ENCODE peak calls at places on chromosomes 2 and 18, in five cellular contexts. W, G, Y, C and S are unnamed samples.

GRCh38 chr18:27276886-27277285 is 91.8 kb upstream of the CHST9 start:
- DNase-seq in W (no peak), G (no peak), Y (no peak), C (no peak), S (no peak)

GRCh38 chr2:88561646-88562388 is 65.4 kb downstream of the EIF2AK3 start:
- DNase-seq in W (no peak), G (no peak), Y (no peak), C (no peak), S (no peak)

GRCh38 chr2:60486067-60486466 is 67.4 kb downstream of the BCL11A start:
- DNase-seq in W (no peak), G (no peak), Y (no peak), C (no peak), S (no peak)

GRCh38 chr2:217573565-217573964 is 429.2 kb downstream of the TNS1 start:
- DNase-seq in W (peak), G (no peak), Y (peak), C (no peak), S (peak)

GRCh38 chr2:72153026-72153791 is 5.5 kb upstream of the CYP26B1 start:
- DNase-seq in W (no peak), G (peak), Y (no peak), C (no peak), S (no peak)

GRCh38 chr2:25131567-25132295 is 36.6 kb downstream of the POMC start:
- DNase-seq in W (no peak), G (no peak), Y (peak), C (no peak), S (peak)

GRCh38 chr2:191335875-191336464 is 90.8 kb downstream of the MYO1B start:
- DNase-seq in W (no peak), G (no peak), Y (no peak), C (no peak), S (no peak)

GRCh38 chr2:74572178-74572925 is 17.8 kb downstream of the DOK1 start:
- DNase-seq in W (no peak), G (no peak), Y (no peak), C (no peak), S (no peak)

GRCh38 chr2:143258126-143258892 is 129.1 kb downstream of the ARHGAP15 start:
- DNase-seq in W (no peak), G (no peak), Y (no peak), C (peak), S (no peak)

GRCh38 chr2:98519156-98519555 is 74.5 kb downstream of the INPP4A start:
- DNase-seq in W (no peak), G (no peak), Y (no peak), C (no peak), S (peak)

GRCh38 chr2:15241929-15242328 is 319.2 kb downstream of the NBAS start:
- DNase-seq in W (no peak), G (no peak), Y (no peak), C (no peak), S (no peak)

GRCh38 chr18:72013512-72013911 is 530.6 kb downstream of the CBLN2 start:
- DNase-seq in W (no peak), G (no peak), Y (no peak), C (no peak), S (no peak)

GRCh38 chr18:25518716-25519053 is 166.7 kb upstream of the ZNF521 start:
- DNase-seq in W (no peak), G (no peak), Y (no peak), C (peak), S (no peak)

GRCh38 chr2:160652236-160652635 is 158.6 kb upstream of the RBMS1 start:
- DNase-seq in W (no peak), G (no peak), Y (peak), C (peak), S (peak)

GRCh38 chr2:121492409-121492808 is 38.3 kb upstream of the RNU4ATAC start:
- DNase-seq in W (no peak), G (no peak), Y (no peak), C (no peak), S (no peak)

GRCh38 chr2:71781695-71782228 is 328.4 kb downstream of the DYSF start:
- DNase-seq in W (no peak), G (no peak), Y (no peak), C (no peak), S (no peak)

GRCh38 chr2:216221806-216222205 is 112.7 kb downstream of the XRCC5 start:
- DNase-seq in W (no peak), G (no peak), Y (peak), C (peak), S (peak)

GRCh38 chr2:182870227-182870626 is 3.8 kb upstream of the FRZB start:
- DNase-seq in W (peak), G (no peak), Y (no peak), C (peak), S (no peak)
- TF ChIP-seq CTCF in W (no peak), G (no peak), Y (peak), C (peak), S (peak)

DNA sequence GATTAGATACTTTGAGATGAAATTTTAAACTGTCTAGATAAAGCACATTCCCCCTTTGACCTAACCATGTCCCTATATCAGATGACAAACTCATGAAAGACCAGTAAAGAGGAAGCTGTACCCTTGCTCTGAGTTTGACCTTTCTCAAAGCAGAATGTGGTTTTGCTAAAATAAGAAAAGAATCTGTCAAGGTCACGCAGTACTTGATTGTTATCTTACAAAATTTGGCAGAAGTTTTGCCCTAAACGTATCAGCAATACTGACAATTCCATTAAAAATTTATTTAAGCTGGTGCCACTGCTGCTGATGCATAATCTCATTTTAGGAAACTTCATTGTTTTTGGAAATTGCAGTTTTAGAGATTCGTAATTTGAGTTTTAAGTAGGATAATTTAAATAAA is 31.2 kb upstream of the GALM start:
- DNase-seq in W (no peak), G (no peak), Y (no peak), C (peak), S (no peak)
- H3K4me3 ChIP-seq in W (no peak), G (no peak), Y (no peak), C (peak), S (no peak)

DNA sequence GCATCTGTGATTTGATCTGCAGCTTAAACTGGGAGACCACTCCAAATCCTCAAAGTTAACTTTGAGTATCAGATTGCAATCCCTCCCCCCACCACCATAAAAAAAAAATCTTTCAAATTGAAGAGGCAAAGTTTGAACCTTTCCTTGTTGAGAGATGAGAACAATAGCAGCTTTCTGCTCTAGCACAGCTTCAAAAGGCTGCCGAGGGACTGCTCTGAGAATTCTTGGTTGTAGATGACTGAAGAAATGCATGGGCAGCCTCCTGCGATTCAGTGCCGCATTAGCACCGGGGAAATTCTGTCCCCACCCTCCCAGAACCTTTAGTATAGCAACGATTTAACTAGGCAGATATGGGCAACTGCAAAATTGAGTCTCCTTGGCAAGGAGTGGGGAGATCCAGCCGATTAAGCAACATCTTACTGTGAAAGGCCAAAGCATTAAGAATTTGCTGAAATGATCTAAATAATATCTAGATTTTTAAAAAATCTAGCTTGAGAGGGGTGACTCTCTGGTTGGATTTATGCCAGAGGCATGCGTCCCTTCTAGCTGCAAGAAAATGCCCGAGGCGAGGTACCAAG is 3.9 kb upstream of the SP5 start:
- DNase-seq in W (no peak), G (no peak), Y (no peak), C (no peak), S (no peak)
- TF ChIP-seq CTCF in W (no peak), G (no peak), Y (no peak), C (no peak), S (no peak)

GRCh38 chr2:167133614-167134013 is 245.3 kb downstream of the XIRP2 start:
- DNase-seq in W (no peak), G (no peak), Y (no peak), C (no peak), S (no peak)

GRCh38 chr2:167134381-167135072 is 246.2 kb downstream of the XIRP2 start:
- DNase-seq in W (peak), G (no peak), Y (peak), C (no peak), S (peak)

GRCh38 chr2:167140330-167140729 is 252.1 kb downstream of the XIRP2 start:
- DNase-seq in W (no peak), G (no peak), Y (no peak), C (no peak), S (no peak)

GRCh38 chr2:167135691-167136090 is 247.4 kb downstream of the XIRP2 start:
- DNase-seq in W (no peak), G (no peak), Y (peak), C (no peak), S (peak)

DNA sequence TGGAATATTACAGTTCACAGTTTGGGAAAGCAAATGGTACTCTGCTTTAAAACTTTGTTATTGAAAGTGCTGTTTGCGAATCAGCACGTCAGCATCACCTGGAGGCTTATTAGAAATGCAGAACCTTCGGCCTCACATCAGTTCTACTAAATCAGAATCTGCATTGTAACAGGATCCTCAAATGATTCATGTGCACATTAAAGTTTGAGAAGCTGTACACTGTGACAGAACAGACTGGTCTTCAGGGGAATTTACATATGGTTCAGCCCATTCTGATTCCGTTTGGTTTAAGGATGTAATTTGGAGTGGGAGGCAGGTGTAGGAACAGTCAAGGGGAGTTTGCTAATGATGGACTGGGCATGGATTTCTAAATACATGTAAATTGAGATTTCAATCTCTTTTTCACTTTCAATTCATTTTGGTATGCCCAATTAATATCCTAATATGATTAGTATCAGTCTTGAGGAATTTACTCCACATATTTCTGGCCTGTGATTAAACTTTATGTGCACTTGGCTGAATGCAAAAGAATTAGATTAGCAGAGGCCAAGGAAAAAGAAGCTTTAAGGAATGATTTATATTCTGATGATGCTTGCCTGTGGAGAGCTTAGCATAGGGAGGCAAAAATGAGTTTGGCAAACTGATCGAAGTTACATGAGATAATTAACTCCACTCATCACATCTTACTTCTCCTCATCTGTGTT is 248.7 kb downstream of the XIRP2 start:
- DNase-seq in W (no peak), G (no peak), Y (no peak), C (no peak), S (no peak)
- H3K4me3 ChIP-seq in W (no peak), G (no peak), Y (no peak), C (no peak), S (no peak)

DNA sequence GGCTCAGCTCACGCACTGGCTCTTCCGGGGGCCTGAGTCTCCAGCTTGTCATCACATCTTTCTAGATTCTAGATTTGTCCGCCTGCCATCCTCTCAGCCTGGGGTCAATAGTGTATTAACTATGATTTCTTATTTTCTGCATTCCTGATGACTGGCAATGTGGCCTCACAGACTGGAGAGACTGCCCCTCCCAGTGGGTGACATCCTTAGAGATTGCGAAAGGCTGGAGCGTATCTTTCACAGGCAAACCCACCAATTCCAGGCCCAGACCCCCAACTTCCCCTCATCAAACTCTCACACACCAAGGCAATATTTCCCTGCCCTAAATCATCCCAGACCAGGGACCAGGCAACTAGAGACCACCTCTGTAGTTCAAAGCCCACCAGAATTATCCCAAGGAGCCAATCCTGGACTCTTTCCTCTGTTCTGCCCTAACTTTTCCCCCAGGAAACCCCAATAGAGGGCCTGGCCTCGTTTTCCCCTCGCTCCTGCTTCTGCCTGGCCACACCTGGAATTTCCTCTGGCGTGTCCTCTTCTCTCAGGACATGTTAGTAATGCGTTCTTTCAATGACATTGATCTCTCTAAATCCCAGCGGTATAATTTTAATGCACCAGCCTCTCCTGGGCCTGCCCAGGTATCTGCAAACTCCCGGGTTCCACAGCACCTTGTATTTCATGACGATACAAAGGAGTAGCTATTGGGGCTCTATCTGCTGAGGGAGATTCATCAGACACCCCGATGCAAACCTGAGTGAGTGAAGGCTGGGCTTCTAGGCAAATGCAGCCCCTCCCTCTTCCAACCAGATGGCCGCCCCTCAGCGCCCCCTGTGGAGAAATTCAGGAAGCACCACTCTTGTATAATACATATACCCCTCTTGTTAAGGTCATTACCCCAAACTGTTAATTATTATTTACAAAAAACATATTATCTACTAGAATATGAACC is 2.4 kb upstream of the KCNF1 start:
- DNase-seq in W (peak), G (no peak), Y (no peak), C (peak), S (no peak)
- TF ChIP-seq CTCF in W (peak), G (peak), Y (peak), C (peak), S (peak)

DNA sequence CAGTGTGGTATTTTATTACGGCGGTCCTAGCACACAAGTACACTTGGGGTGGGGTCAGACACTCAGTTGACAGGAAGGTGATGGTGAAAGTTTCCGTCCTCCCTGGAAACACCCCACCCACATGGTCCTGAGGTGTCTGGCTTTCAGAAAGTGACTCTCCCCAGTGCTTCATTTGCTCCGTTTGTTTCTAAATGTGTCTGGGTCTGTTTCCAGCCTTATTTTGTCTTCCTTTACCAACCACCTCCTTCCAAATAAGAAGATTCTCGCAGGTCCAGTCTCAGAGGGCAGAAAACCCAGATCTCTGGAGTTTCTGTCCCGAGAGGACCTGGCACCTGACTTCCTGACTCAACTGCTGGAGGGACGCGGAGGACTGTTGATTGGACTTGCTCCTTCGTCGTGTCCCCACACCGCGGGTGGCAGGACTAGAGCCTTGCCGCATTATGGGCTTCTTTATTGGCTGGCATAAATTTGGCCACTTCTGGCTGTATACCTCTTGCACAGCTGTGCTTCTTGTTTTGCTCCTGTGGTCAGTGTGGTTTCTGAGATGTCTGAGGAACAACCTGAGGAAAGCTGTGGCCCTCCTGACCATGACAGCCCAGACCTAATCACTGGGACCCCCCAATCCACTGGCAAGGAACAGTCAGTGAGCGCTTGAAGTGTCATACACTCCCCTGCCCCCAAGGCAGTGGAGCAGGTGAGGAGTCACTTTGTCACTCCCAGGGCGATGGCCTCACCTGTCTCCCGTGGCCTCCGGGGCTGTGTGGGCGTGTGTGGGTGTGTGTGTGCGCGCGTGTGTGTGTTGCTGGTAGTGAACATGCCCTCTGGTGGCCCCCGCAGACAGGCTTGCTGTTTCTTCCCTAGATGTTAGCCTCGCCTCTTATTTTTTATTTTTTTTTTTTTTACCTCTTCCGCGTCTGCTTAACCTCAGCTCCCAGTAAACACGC is 45.6 kb downstream of the MEX3C start:
- DNase-seq in W (no peak), G (no peak), Y (no peak), C (peak), S (no peak)
- H3K4me3 ChIP-seq in W (no peak), G (no peak), Y (no peak), C (no peak), S (no peak)